ENCODE peak calls at places on chromosome 20, in four cellular contexts. B, U, O and T are unnamed samples.

GRCh38 chr20:53609501-53610445 is 16.1 kb upstream of the ZNF217 start:
- DNase-seq in B (peak), U (peak), O (peak), T (peak)

GRCh38 chr20:6764619-6765018 is 2.9 kb upstream of the BMP2 start:
- DNase-seq in B (no peak), U (no peak), O (no peak), T (no peak)

GRCh38 chr20:31496761-31497295 is 17.4 kb upstream of the HM13 start:
- DNase-seq in B (no peak), U (no peak), O (peak), T (no peak)

GRCh38 chr20:45867811-45868176 is 10.4 kb downstream of the ZSWIM3 start:
- DNase-seq in B (no peak), U (no peak), O (peak), T (no peak)

GRCh38 chr20:49381558-49382493 is 100.6 kb downstream of the KCNB1 start:
- DNase-seq in B (no peak), U (no peak), O (peak), T (peak)

GRCh38 chr20:43209831-43210230 is 20.1 kb upstream of the PTPRT start:
- DNase-seq in B (no peak), U (no peak), O (no peak), T (no peak)

GRCh38 chr20:63222541-63222940 is 6.6 kb upstream of the YTHDF1 start:
- DNase-seq in B (no peak), U (no peak), O (no peak), T (no peak)

GRCh38 chr20:41166201-41167117 is 29.1 kb downstream of the PLCG1 start:
- DNase-seq in B (no peak), U (no peak), O (no peak), T (no peak)